ENCODE peak calls at places on chromosomes 1 and 21, in ten cellular contexts. One of them, this sample, is unnamed.

GRCh38 chr1:14517813-14518180 is 80.7 kb upstream of the KAZN start:
- DNase-seq in transverse colon: no peak
- DNase-seq in cardiac septum: no peak
- DNase-seq in epithelial cell of esophagus: no peak
- DNase-seq in activated CD4-positive, alpha-beta T cell treated with anti-CD3 and anti-CD28 coated beads, Interleukin-2, amount 10 ng/mL, durations not matched to agents 7 days and 5 days: no peak
- DNase-seq in cortex of kidney: no peak
- DNase-seq in RPMI8226: no peak
- DNase-seq in stimulated activated CD8-positive, alpha-beta memory T cell treated with anti-CD3 and anti-CD28 coated beads, Interleukin-15, amount 100 ng/mL, for 1 hour: no peak
- DNase-seq in omental fat pad: no peak
- DNase-seq in activated CD4-positive, alpha-beta memory T cell treated with anti-CD3 and anti-CD28 coated beads, Interleukin-2, amount 10 ng/mL, durations not matched to agents 7 days and 5 days: no peak
- DNase-seq in this sample: no peak

GRCh38 chr1:177966199-177966598 is 3.7 kb downstream of the SEC16B start:
- DNase-seq in transverse colon: no peak
- DNase-seq in epithelial cell of esophagus: no peak
- DNase-seq in cortex of kidney: no peak
- DNase-seq in cardiac septum: no peak
- DNase-seq in activated CD4-positive, alpha-beta memory T cell treated with anti-CD3 and anti-CD28 coated beads, Interleukin-2, amount 10 ng/mL, durations not matched to agents 7 days and 5 days: no peak
- DNase-seq in activated CD4-positive, alpha-beta T cell treated with anti-CD3 and anti-CD28 coated beads, Interleukin-2, amount 10 ng/mL, durations not matched to agents 7 days and 5 days: no peak
- DNase-seq in stimulated activated CD8-positive, alpha-beta memory T cell treated with anti-CD3 and anti-CD28 coated beads, Interleukin-15, amount 100 ng/mL, for 1 hour: no peak
- DNase-seq in omental fat pad: no peak
- DNase-seq in RPMI8226: no peak
- DNase-seq in this sample: no peak

GRCh38 chr1:58597076-58597475 is 20.0 kb upstream of the TACSTD2 start:
- DNase-seq in cortex of kidney: no peak
- DNase-seq in activated CD4-positive, alpha-beta memory T cell treated with anti-CD3 and anti-CD28 coated beads, Interleukin-2, amount 10 ng/mL, durations not matched to agents 7 days and 5 days: no peak
- DNase-seq in cardiac septum: no peak
- DNase-seq in omental fat pad: no peak
- DNase-seq in activated CD4-positive, alpha-beta T cell treated with anti-CD3 and anti-CD28 coated beads, Interleukin-2, amount 10 ng/mL, durations not matched to agents 7 days and 5 days: no peak
- DNase-seq in stimulated activated CD8-positive, alpha-beta memory T cell treated with anti-CD3 and anti-CD28 coated beads, Interleukin-15, amount 100 ng/mL, for 1 hour: no peak
- DNase-seq in transverse colon: no peak
- DNase-seq in RPMI8226: no peak
- DNase-seq in epithelial cell of esophagus: no peak
- DNase-seq in this sample: no peak

GRCh38 chr1:4658643-4659042 is 4.2 kb downstream of the AJAP1 start:
- DNase-seq in cortex of kidney: no peak
- DNase-seq in epithelial cell of esophagus: no peak
- DNase-seq in RPMI8226: no peak
- DNase-seq in omental fat pad: no peak
- DNase-seq in cardiac septum: no peak
- DNase-seq in transverse colon: no peak
- DNase-seq in activated CD4-positive, alpha-beta T cell treated with anti-CD3 and anti-CD28 coated beads, Interleukin-2, amount 10 ng/mL, durations not matched to agents 7 days and 5 days: no peak
- DNase-seq in stimulated activated CD8-positive, alpha-beta memory T cell treated with anti-CD3 and anti-CD28 coated beads, Interleukin-15, amount 100 ng/mL, for 1 hour: no peak
- DNase-seq in activated CD4-positive, alpha-beta memory T cell treated with anti-CD3 and anti-CD28 coated beads, Interleukin-2, amount 10 ng/mL, durations not matched to agents 7 days and 5 days: no peak
- DNase-seq in this sample: no peak

GRCh38 chr1:5938068-5938740 is 54.0 kb downstream of the NPHP4 start:
- DNase-seq in epithelial cell of esophagus: no peak
- DNase-seq in cardiac septum: peak; percentile 73
- DNase-seq in activated CD4-positive, alpha-beta memory T cell treated with anti-CD3 and anti-CD28 coated beads, Interleukin-2, amount 10 ng/mL, durations not matched to agents 7 days and 5 days: no peak
- DNase-seq in RPMI8226: no peak
- DNase-seq in omental fat pad: no peak
- DNase-seq in transverse colon: no peak
- DNase-seq in stimulated activated CD8-positive, alpha-beta memory T cell treated with anti-CD3 and anti-CD28 coated beads, Interleukin-15, amount 100 ng/mL, for 1 hour: no peak
- DNase-seq in cortex of kidney: no peak
- DNase-seq in activated CD4-positive, alpha-beta T cell treated with anti-CD3 and anti-CD28 coated beads, Interleukin-2, amount 10 ng/mL, durations not matched to agents 7 days and 5 days: no peak
- DNase-seq in this sample: no peak

GRCh38 chr1:4002061-4002521 is 102.0 kb upstream of the C1orf174 start:
- DNase-seq in epithelial cell of esophagus: no peak
- DNase-seq in omental fat pad: no peak
- DNase-seq in cardiac septum: peak; percentile 71
- DNase-seq in stimulated activated CD8-positive, alpha-beta memory T cell treated with anti-CD3 and anti-CD28 coated beads, Interleukin-15, amount 100 ng/mL, for 1 hour: no peak
- DNase-seq in activated CD4-positive, alpha-beta T cell treated with anti-CD3 and anti-CD28 coated beads, Interleukin-2, amount 10 ng/mL, durations not matched to agents 7 days and 5 days: no peak
- DNase-seq in transverse colon: no peak
- DNase-seq in cortex of kidney: no peak
- DNase-seq in RPMI8226: no peak
- DNase-seq in activated CD4-positive, alpha-beta memory T cell treated with anti-CD3 and anti-CD28 coated beads, Interleukin-2, amount 10 ng/mL, durations not matched to agents 7 days and 5 days: no peak
- DNase-seq in this sample: no peak

GRCh38 chr1:110645962-110646735 is 28.6 kb downstream of the KCNA3 start:
- DNase-seq in activated CD4-positive, alpha-beta T cell treated with anti-CD3 and anti-CD28 coated beads, Interleukin-2, amount 10 ng/mL, durations not matched to agents 7 days and 5 days: no peak
- DNase-seq in activated CD4-positive, alpha-beta memory T cell treated with anti-CD3 and anti-CD28 coated beads, Interleukin-2, amount 10 ng/mL, durations not matched to agents 7 days and 5 days: no peak
- DNase-seq in omental fat pad: no peak
- DNase-seq in cardiac septum: no peak
- DNase-seq in epithelial cell of esophagus: peak; percentile 61
- DNase-seq in transverse colon: no peak
- DNase-seq in RPMI8226: no peak
- DNase-seq in cortex of kidney: no peak
- DNase-seq in stimulated activated CD8-positive, alpha-beta memory T cell treated with anti-CD3 and anti-CD28 coated beads, Interleukin-15, amount 100 ng/mL, for 1 hour: no peak
- DNase-seq in this sample: no peak

GRCh38 chr1:180190091-180190490 is 35.4 kb downstream of the QSOX1 start:
- DNase-seq in activated CD4-positive, alpha-beta memory T cell treated with anti-CD3 and anti-CD28 coated beads, Interleukin-2, amount 10 ng/mL, durations not matched to agents 7 days and 5 days: no peak
- DNase-seq in cortex of kidney: no peak
- DNase-seq in RPMI8226: no peak
- DNase-seq in transverse colon: no peak
- DNase-seq in activated CD4-positive, alpha-beta T cell treated with anti-CD3 and anti-CD28 coated beads, Interleukin-2, amount 10 ng/mL, durations not matched to agents 7 days and 5 days: no peak
- DNase-seq in omental fat pad: no peak
- DNase-seq in stimulated activated CD8-positive, alpha-beta memory T cell treated with anti-CD3 and anti-CD28 coated beads, Interleukin-15, amount 100 ng/mL, for 1 hour: no peak
- DNase-seq in cardiac septum: no peak
- DNase-seq in epithelial cell of esophagus: no peak
- DNase-seq in this sample: no peak

GRCh38 chr21:42563261-42564045 is 49.8 kb downstream of the SLC37A1 start:
- DNase-seq in cardiac septum: peak; percentile 38
- DNase-seq in RPMI8226: no peak
- DNase-seq in transverse colon: peak; percentile 3
- DNase-seq in epithelial cell of esophagus: peak; percentile 84
- DNase-seq in stimulated activated CD8-positive, alpha-beta memory T cell treated with anti-CD3 and anti-CD28 coated beads, Interleukin-15, amount 100 ng/mL, for 1 hour: no peak
- DNase-seq in activated CD4-positive, alpha-beta memory T cell treated with anti-CD3 and anti-CD28 coated beads, Interleukin-2, amount 10 ng/mL, durations not matched to agents 7 days and 5 days: no peak
- DNase-seq in activated CD4-positive, alpha-beta T cell treated with anti-CD3 and anti-CD28 coated beads, Interleukin-2, amount 10 ng/mL, durations not matched to agents 7 days and 5 days: no peak
- DNase-seq in omental fat pad: no peak
- DNase-seq in cortex of kidney: no peak
- DNase-seq in this sample: no peak